ENCODE peak calls at places on chromosomes 12 and 14, in five cellular contexts. A, B, X, P and L are unnamed samples.

GRCh38 chr12:120145164-120145563 is 28.6 kb upstream of the RAB35 start:
- DNase-seq in A (no peak), B (no peak), X (no peak), P (no peak), L (no peak)

GRCh38 chr12:31855427-31855826 is 103.8 kb upstream of the RESF1 start:
- DNase-seq in A (no peak), B (no peak), X (no peak), P (no peak), L (no peak)

GRCh38 chr12:38772427-38772826 is 133.0 kb downstream of the CPNE8 start:
- DNase-seq in A (no peak), B (no peak), X (no peak), P (no peak), L (no peak)

GRCh38 chr14:74954232-74954946 is 1.0 kb downstream of the PGF start:
- DNase-seq in A (no peak), B (no peak), X (no peak), P (peak; percentile 89), L (no peak)

GRCh38 chr14:23512156-23512555 is 39.4 kb downstream of the ZFHX2 start:
- DNase-seq in A (no peak), B (no peak), X (no peak), P (peak; percentile 58), L (no peak)

GRCh38 chr14:31021576-31021949 is 3.9 kb upstream of the AP4S1 start:
- DNase-seq in A (no peak), B (no peak), X (no peak), P (no peak), L (no peak)

GRCh38 chr14:26190644-26191043 is 407.2 kb downstream of the NOVA1 start:
- DNase-seq in A (no peak), B (no peak), X (no peak), P (no peak), L (peak; percentile 46)

GRCh38 chr14:90609376-90609775 is 206.9 kb downstream of the TTC7B start:
- DNase-seq in A (no peak), B (no peak), X (no peak), P (no peak), L (no peak)

GRCh38 chr14:100103261-100104005 is 38.2 kb downstream of the EVL start:
- DNase-seq in A (no peak), B (no peak), X (no peak), P (no peak), L (peak; percentile 83)

GRCh38 chr12:31353730-31354708 is 28.1 kb upstream of the SINHCAF start:
- DNase-seq in A (peak; percentile 30), B (no peak), X (no peak), P (peak; percentile 2), L (no peak)

GRCh38 chr14:86654558-86655184 is 1124.7 kb downstream of the FLRT2 start:
- DNase-seq in A (peak; percentile 51), B (peak; percentile 0), X (peak; percentile 17), P (no peak), L (peak; percentile 69)
- TF ChIP-seq CTCF in A (no peak), B (peak; percentile 19), X (peak; percentile 8), P (peak; percentile 58), L (peak; percentile 31)

GRCh38 chr12:113462117-113462774 is 9.4 kb downstream of the LHX5 start:
- DNase-seq in A (peak; percentile 78), B (peak; percentile 67), X (peak; percentile 37), P (peak; percentile 97), L (peak; percentile 81)
- H3K4me3 ChIP-seq in A (peak overlapping the region; percentile 7), B (no peak overlapping the region), X (no peak overlapping the region), P (no peak overlapping the region), L (peak overlapping the region; percentile 13)

DNA sequence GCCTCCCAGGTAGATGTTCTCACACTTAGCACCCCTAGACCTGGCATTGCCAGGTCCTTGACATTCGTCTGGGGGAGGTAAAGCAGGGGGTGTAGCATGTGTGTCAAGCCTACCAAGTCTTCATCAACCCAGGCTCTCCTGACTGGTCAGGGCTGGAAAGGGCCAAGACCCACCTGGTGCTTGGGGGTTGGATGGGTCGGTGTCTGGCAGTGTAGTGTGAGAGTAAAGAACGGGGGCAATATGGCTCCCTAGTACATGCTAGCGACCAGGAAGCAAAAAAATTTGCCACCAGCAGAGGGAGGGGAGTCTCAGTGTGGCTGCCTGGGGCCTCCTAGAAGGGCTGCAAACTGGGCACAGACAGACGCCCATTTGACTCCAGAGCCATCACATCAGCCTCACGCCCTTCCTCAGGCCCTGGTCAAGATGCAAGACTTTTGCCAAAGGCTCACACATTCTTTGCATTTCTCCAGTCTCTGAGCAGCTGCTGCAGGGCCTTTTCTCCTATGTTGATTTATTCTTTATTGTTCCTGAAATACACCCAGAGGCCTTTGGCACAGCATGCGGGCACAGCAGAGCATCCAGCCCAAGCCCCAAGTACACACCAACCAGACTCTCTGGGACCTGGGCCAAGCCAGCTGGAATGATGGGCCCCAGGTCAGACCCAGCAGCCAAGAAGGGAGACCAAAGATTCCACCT is 38.3 kb upstream of the PNMA1 start:
- DNase-seq in A (peak; percentile 81), B (no peak), X (peak; percentile 72), P (peak; percentile 91), L (peak; percentile 87)
- TF ChIP-seq CTCF in A (no peak), B (peak; percentile 22), X (no peak), P (peak; percentile 45), L (peak; percentile 20)

GRCh38 chr12:47015381-47015780 is 64.0 kb upstream of the PCED1B start:
- DNase-seq in A (no peak), B (no peak), X (no peak), P (no peak), L (no peak)

GRCh38 chr12:47017041-47017713 is 62.2 kb upstream of the PCED1B start:
- DNase-seq in A (no peak), B (no peak), X (no peak), P (no peak), L (no peak)

GRCh38 chr12:47021298-47021697 is 58.1 kb upstream of the PCED1B start:
- DNase-seq in A (no peak), B (peak; percentile 90), X (no peak), P (peak; percentile 36), L (peak; percentile 95)

GRCh38 chr12:47020211-47020821 is 59.1 kb upstream of the PCED1B start:
- DNase-seq in A (no peak), B (no peak), X (no peak), P (no peak), L (no peak)

DNA sequence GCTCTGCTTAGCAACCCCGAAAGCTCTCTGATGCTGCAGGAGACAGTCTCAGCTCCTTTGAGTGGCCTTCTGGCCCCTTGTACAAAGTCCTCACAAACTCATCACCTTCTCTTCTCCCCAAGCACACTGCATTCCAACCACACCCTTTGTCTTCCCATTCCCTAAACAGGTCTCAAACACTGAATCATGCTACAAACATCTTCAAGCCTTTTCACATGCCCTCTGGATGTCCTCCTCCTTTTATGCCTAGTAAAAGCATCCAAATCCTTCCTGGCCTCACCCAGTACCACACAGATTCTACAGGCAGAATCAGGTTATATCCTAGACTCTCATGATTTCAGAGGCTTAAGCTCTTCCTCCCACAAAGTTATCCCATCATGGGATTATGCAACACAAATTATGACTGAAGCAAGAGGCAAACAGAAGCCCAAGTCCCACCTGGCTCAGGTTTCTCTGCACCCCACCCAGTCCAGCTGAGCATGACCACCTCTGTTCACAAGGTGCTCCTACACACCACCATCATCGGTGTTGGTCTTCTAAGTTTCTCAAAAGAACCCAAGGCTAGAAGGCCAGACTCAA is 61.4 kb upstream of the PCED1B start:
- DNase-seq in A (no peak), B (no peak), X (no peak), P (no peak), L (peak; percentile 68)
- H3K4me3 ChIP-seq in A (no peak overlapping the region), B (no peak overlapping the region), X (no peak overlapping the region), P (no peak overlapping the region), L (no peak overlapping the region)

GRCh38 chr14:21066882-21067502 is 3.1 kb upstream of the ARHGEF40 start:
- DNase-seq in A (no peak), B (peak; percentile 19), X (no peak), P (peak; percentile 76), L (no peak)
- TF ChIP-seq CTCF in A (no peak), B (peak; percentile 30), X (no peak), P (peak; percentile 22), L (peak; percentile 23)